ENCODE peak calls at places on chromosomes 6 and 20, in seven cellular contexts. K is H1, M is HCT116, F is A549, L is GM12878, D is K562, Z is HepG2. W is an unnamed sample.

GRCh38 chr6:22589118-22589517 is 19.8 kb downstream of the HDGFL1 start:
- DNase-seq in K (no peak), M (no peak), F (no peak), L (no peak), D (no peak), Z (no peak), W (no peak)

GRCh38 chr20:41524980-41525613 is 93.1 kb downstream of the CHD6 start:
- DNase-seq in K (no peak), M (no peak), F (no peak), L (no peak), D (peak), Z (no peak), W (peak)

GRCh38 chr20:438581-439469 is 23.5 kb downstream of the TBC1D20 start:
- DNase-seq in K (no peak), M (no peak), F (no peak), L (peak), D (no peak), Z (no peak), W (no peak)

GRCh38 chr6:150685860-150686259 is 86.2 kb downstream of the PLEKHG1 start:
- DNase-seq in K (peak), M (peak), F (peak), L (peak), D (peak), Z (peak), W (peak)

GRCh38 chr6:106087548-106088325 is 1.6 kb downstream of the PRDM1 start:
- DNase-seq in K (no peak), M (no peak), F (no peak), L (no peak), D (no peak), Z (no peak), W (peak)

GRCh38 chr20:32474009-32474716 is 111.0 kb downstream of the NOL4L start:
- DNase-seq in K (no peak), M (no peak), F (no peak), L (no peak), D (peak), Z (peak), W (no peak)

GRCh38 chr20:44606725-44607441 is 24.5 kb downstream of the PKIG start:
- DNase-seq in K (no peak), M (no peak), F (no peak), L (no peak), D (no peak), Z (no peak), W (no peak)

GRCh38 chr20:39660251-39660650 is 698.1 kb downstream of the DHX35 start:
- DNase-seq in K (no peak), M (no peak), F (no peak), L (no peak), D (no peak), Z (no peak), W (no peak)

GRCh38 chr6:106866875-106867658 is 107.5 kb downstream of the CD24 start:
- DNase-seq in K (no peak), M (no peak), F (no peak), L (no peak), D (no peak), Z (no peak), W (no peak)

GRCh38 chr20:24718696-24719095 is 230.4 kb upstream of the CST7 start:
- DNase-seq in K (no peak), M (no peak), F (no peak), L (no peak), D (no peak), Z (no peak), W (no peak)

GRCh38 chr20:664151-664550 is 11.2 kb upstream of the SRXN1 start:
- DNase-seq in K (no peak), M (no peak), F (no peak), L (no peak), D (no peak), Z (no peak), W (no peak)

GRCh38 chr6:166598441-166599138 is 12.1 kb upstream of the RAMACL start:
- DNase-seq in K (no peak), M (no peak), F (no peak), L (no peak), D (no peak), Z (no peak), W (peak)

GRCh38 chr6:166595061-166595780 is 8.7 kb upstream of the RAMACL start:
- DNase-seq in K (no peak), M (no peak), F (no peak), L (no peak), D (no peak), Z (no peak), W (peak)

GRCh38 chr6:166595949-166596348 is 9.5 kb upstream of the RAMACL start:
- DNase-seq in K (no peak), M (no peak), F (no peak), L (no peak), D (no peak), Z (no peak), W (no peak)

GRCh38 chr6:166597711-166598440 is 11.4 kb upstream of the RAMACL start:
- DNase-seq in K (no peak), M (no peak), F (no peak), L (no peak), D (no peak), Z (no peak), W (no peak)

DNA sequence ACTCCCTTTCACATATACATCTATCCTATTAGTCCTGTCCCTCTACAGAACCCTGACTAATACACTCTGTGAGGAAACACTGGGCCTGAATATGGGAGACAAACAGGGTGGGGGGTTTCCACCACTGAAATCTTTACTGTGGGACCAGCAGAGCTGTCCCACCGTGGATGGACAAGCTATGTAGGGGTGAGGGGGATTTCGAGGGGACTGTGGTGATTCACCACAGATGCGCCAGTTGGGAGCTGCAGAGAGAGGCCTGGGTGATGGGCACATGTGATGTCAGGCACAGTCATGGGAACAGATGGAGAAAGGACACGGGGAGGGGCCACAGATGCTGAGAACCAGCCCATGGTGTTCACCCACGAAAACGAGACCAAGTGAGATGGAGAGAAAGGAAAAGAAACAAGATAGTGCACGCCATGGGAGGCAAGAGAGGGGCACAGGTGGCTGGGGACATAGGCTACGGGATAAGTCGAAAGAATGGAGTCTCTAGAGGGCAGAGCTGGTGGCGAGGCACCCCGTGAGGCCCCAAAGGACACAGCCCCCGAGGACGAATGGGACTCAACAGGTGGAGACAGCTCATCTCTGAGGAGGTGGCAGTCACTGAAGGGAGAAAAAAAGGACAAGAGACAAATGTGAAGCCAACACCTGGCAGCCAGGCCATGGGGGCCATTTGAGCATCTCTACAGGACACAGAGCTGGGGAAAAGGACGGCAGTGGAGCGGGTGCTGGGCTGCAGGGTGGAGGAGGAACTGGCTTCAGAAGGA is 10.4 kb upstream of the RAMACL start:
- DNase-seq in K (no peak), M (no peak), F (no peak), L (no peak), D (no peak), Z (no peak), W (no peak)
- TF ChIP-seq CEBPB in K (no peak), M (no peak), F (no peak), L (no peak), D (no peak), Z (no peak), W (no peak)

GRCh38 chr6:64945450-64945849 is 761.6 kb downstream of the EYS start:
- DNase-seq in K (no peak), M (no peak), F (no peak), L (no peak), D (no peak), Z (no peak), W (no peak)

GRCh38 chr6:64948261-64948660 is 758.8 kb downstream of the EYS start:
- DNase-seq in K (no peak), M (no peak), F (no peak), L (no peak), D (no peak), Z (no peak), W (no peak)

GRCh38 chr6:64949257-64949656 is 757.8 kb downstream of the EYS start:
- DNase-seq in K (no peak), M (no peak), F (no peak), L (no peak), D (no peak), Z (no peak), W (no peak)
- TF ChIP-seq CEBPB in K (no peak), M (no peak), F (no peak), L (no peak), D (no peak), Z (no peak), W (no peak)

GRCh38 chr6:47321582-47321981 is 11.9 kb upstream of the TNFRSF21 start:
- DNase-seq in K (no peak), M (no peak), F (no peak), L (no peak), D (peak), Z (no peak), W (no peak)
- TF ChIP-seq CEBPB in K (no peak), M (no peak), F (no peak), L (no peak), D (no peak), Z (no peak), W (no peak)

GRCh38 chr6:33304216-33304615 is 5.5 kb upstream of the RGL2 start:
- DNase-seq in K (no peak), M (no peak), F (no peak), L (no peak), D (no peak), Z (no peak), W (no peak)
- TF ChIP-seq CEBPB in K (no peak), M (no peak), F (no peak), L (no peak), D (no peak), Z (no peak), W (no peak)

DNA sequence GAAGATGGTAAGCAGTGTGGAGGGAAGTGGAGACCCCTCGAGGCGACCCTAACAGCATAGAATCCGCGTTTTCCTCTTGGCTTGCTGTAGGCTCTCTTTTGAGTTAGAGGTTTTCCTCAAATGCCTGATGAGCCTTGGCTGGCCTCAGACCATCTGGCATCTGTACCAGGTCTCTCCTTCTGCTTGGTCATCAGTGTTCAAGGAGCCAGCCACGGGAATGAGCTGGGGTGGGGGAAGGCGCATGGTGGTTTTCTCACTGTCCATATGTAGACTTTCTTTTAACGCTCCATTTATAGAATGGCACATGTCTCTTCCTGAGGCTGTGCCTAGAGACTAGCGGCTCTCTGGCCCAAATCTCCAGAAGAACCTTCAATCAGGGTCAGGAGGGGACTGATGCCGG is 8.1 kb upstream of the GUCA1A start:
- DNase-seq in K (no peak), M (no peak), F (no peak), L (no peak), D (no peak), Z (no peak), W (peak)
- TF ChIP-seq CEBPB in K (no peak), M (no peak), F (no peak), L (no peak), D (no peak), Z (no peak), W (no peak)